ENCODE peak calls at places on chromosomes 5 and 9, in four cellular contexts. One of them, this sample, is unnamed.

GRCh38 chr9:134268308-134268724 is 57.9 kb upstream of the RXRA start:
- DNase-seq in dermis microvascular lymphatic vessel endothelial cell: no peak
- DNase-seq in epithelial cell of esophagus: no peak
- DNase-seq in progenitor cell of endocrine pancreas: no peak
- DNase-seq in this sample: no peak

GRCh38 chr5:72845889-72846288 is 29.4 kb downstream of the TNPO1 start:
- DNase-seq in dermis microvascular lymphatic vessel endothelial cell: no peak
- DNase-seq in epithelial cell of esophagus: no peak
- DNase-seq in progenitor cell of endocrine pancreas: no peak
- DNase-seq in this sample: no peak

GRCh38 chr9:92759446-92759845 is 5.2 kb downstream of the BICD2 start:
- DNase-seq in dermis microvascular lymphatic vessel endothelial cell: no peak
- DNase-seq in epithelial cell of esophagus: no peak
- DNase-seq in progenitor cell of endocrine pancreas: no peak
- DNase-seq in this sample: no peak

GRCh38 chr5:105101597-105101996 is 1539.0 kb upstream of the NUDT12 start:
- DNase-seq in dermis microvascular lymphatic vessel endothelial cell: no peak
- DNase-seq in epithelial cell of esophagus: peak; percentile 45
- DNase-seq in progenitor cell of endocrine pancreas: no peak
- DNase-seq in this sample: no peak

GRCh38 chr9:132853482-132853881 is 24.6 kb downstream of the AK8 start:
- DNase-seq in dermis microvascular lymphatic vessel endothelial cell: no peak
- DNase-seq in epithelial cell of esophagus: no peak
- DNase-seq in progenitor cell of endocrine pancreas: no peak
- DNase-seq in this sample: no peak

GRCh38 chr5:31781772-31782171 is 142.8 kb downstream of the PDZD2 start:
- DNase-seq in dermis microvascular lymphatic vessel endothelial cell: no peak
- DNase-seq in epithelial cell of esophagus: peak; percentile 49
- DNase-seq in progenitor cell of endocrine pancreas: no peak
- DNase-seq in this sample: no peak

GRCh38 chr9:115630126-115630840 is 512.3 kb upstream of the TNC start:
- DNase-seq in dermis microvascular lymphatic vessel endothelial cell: no peak
- DNase-seq in epithelial cell of esophagus: no peak
- DNase-seq in progenitor cell of endocrine pancreas: no peak
- DNase-seq in this sample: no peak

GRCh38 chr5:74538206-74538661 is 102.3 kb downstream of the ENC1 start:
- DNase-seq in dermis microvascular lymphatic vessel endothelial cell: peak; percentile 86
- DNase-seq in epithelial cell of esophagus: peak; percentile 44
- DNase-seq in progenitor cell of endocrine pancreas: no peak
- DNase-seq in this sample: peak; percentile 42